ENCODE peak calls at places on chromosomes 5 and 9, in four cellular contexts. U is K562, Y is GM12878, P is HL-60. O is an unnamed sample.
A peak's percentile ranks its signal among the peaks of the same experiment; 100 is the strongest.

GRCh38 chr9:134593286-134593685 is 48.3 kb upstream of the COL5A1 start:
- DNase-seq in U (no peak), P (no peak), Y (no peak), O (no peak)

GRCh38 chr5:116378007-116378831 is 196.4 kb downstream of the SEMA6A start:
- DNase-seq in P (no peak), Y (no peak), U (no peak), O (no peak)

GRCh38 chr9:133705576-133705975 is 32.6 kb downstream of the SARDH start:
- DNase-seq in P (no peak), Y (no peak), U (no peak), O (no peak)

GRCh38 chr9:124616961-124617360 is 109.8 kb upstream of the NR5A1 start:
- DNase-seq in Y (no peak), P (no peak), U (no peak), O (no peak)

GRCh38 chr9:117665601-117666377 is 38.4 kb upstream of the TLR4 start:
- DNase-seq in Y (no peak), P (no peak), U (no peak), O (no peak)

GRCh38 chr5:59587489-59588337 is 305.8 kb downstream of the PDE4D start:
- DNase-seq in U (no peak), P (no peak), Y (no peak), O (no peak)

GRCh38 chr5:126694403-126694802 is 82.5 kb upstream of the LMNB1 start:
- DNase-seq in U (no peak), Y (no peak), P (no peak), O (no peak)

GRCh38 chr9:112443200-112443599 is 43.4 kb upstream of the KIAA1958 start:
- DNase-seq in Y (no peak), U (peak; percentile 37), P (no peak), O (no peak)

GRCh38 chr9:7234144-7234543 is 476.4 kb downstream of the KDM4C start:
- DNase-seq in U (peak; percentile 57), Y (no peak), P (peak; percentile 15), O (peak; percentile 12)

GRCh38 chr9:19967567-19968459 is 179.0 kb upstream of the SLC24A2 start:
- DNase-seq in P (no peak), Y (no peak), U (no peak), O (no peak)

GRCh38 chr9:133387680-133388079 is 11.5 kb downstream of the STKLD1 start:
- DNase-seq in Y (no peak), U (no peak), P (no peak), O (no peak)

GRCh38 chr9:124074746-124075145 is 63.2 kb downstream of the LHX2 start:
- DNase-seq in P (no peak), Y (no peak), U (no peak), O (no peak)

GRCh38 chr9:88462191-88462590 is 72.8 kb upstream of the NXNL2 start:
- DNase-seq in U (no peak), P (no peak), Y (no peak), O (no peak)

GRCh38 chr5:172540099-172540870 is 86.0 kb upstream of the SH3PXD2B start:
- DNase-seq in Y (no peak), U (no peak), P (no peak), O (no peak)

GRCh38 chr5:61894046-61894445 is 412.0 kb upstream of the KIF2A start:
- DNase-seq in U (no peak), P (no peak), Y (no peak), O (no peak)

GRCh38 chr5:40378431-40379175 is 301.1 kb upstream of the PTGER4 start:
- DNase-seq in Y (peak; percentile 62), P (no peak), U (no peak), O (no peak)

GRCh38 chr9:127011772-127012171 is 97.2 kb downstream of the RALGPS1 start:
- DNase-seq in P (no peak), U (no peak), Y (no peak), O (no peak)

GRCh38 chr9:137740311-137740710 is 121.5 kb downstream of the EHMT1 start:
- DNase-seq in U (no peak), P (no peak), Y (no peak), O (no peak)

GRCh38 chr5:117794847-117795246 is 1193.5 kb downstream of the DTWD2 start:
- DNase-seq in P (no peak), Y (no peak), U (no peak), O (no peak)

GRCh38 chr5:175684931-175685330 is 27.1 kb downstream of the HRH2 start:
- DNase-seq in U (no peak), Y (no peak), P (no peak), O (no peak)

DNA sequence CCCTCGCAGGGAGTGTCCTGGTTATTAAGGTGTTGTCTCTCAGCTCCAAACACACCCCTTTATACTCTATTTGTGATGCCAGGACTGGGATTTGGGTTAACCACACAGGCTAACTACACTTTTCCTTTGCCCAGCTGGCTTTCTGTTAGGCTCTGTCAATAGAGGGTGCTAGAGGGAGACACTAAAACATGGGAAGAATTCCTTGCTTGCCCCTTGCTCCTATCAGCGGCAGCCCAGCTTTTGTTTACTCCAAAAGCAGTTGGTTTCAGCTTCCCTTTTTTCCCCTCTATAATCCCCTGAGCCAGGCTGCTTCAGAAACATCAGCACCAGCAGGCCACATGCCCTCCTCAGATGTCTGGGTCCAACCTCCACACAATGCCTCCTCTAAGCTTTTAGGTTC is 297.1 kb downstream of the KCTD16 start:
- DNase-seq in Y (no peak), U (no peak), P (no peak), O (no peak)
- TF ChIP-seq SPI1 in Y (no peak), U (no peak), P (no peak), O (no peak)

DNA sequence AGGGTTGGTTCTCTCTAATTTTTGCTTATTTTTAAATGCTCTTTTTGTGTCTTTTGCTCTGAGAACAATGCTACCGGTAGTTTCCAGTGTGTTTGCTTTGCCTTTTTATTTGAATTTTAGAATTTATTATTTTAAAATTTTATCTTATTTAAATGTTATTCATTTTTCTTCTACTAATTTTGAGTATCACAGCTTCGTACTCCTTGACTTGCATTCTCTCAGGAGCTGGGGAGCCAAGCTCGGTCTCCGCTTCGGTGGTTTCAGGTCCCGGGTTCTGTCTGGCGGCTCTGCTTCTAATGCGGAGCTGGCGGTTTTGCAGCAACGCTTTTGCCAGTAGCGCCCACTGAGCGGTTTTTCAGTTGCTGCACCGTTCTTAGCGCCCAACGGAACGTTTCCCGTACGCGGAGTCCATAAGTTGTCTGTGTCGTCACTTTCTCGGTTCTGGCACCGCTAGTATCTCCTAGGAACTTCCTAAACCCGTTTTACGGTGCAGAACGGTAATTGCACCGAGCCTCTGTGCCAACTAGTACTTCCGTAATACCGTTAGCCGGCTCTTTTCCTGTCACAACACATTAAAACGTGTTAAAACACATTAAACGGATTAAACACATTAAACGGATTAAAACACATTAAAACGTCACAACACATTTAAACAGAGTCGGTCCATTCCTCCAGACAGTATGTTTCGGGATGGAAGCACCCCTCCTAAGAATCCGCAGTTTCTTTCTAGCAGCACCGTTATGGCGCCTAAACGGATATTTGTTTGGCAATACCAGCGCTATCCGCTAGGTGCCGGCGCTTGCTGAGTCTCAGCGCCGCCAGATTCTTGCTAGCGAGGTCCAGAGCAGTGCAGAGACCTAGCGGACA is 45.6 kb downstream of the ANXA2R start:
- DNase-seq in P (peak; percentile 76), Y (no peak), U (peak; percentile 96), O (no peak)
- TF ChIP-seq POLR2AphosphoS5 in P (peak; percentile 59), Y (no peak), U (peak; percentile 47), O (no peak)

GRCh38 chr5:92332039-92332438 is 948.9 kb upstream of the ARRDC3 start:
- DNase-seq in Y (no peak), U (no peak), P (no peak), O (no peak)
- TF ChIP-seq SPI1 in Y (no peak), U (no peak), P (no peak), O (no peak)

DNA sequence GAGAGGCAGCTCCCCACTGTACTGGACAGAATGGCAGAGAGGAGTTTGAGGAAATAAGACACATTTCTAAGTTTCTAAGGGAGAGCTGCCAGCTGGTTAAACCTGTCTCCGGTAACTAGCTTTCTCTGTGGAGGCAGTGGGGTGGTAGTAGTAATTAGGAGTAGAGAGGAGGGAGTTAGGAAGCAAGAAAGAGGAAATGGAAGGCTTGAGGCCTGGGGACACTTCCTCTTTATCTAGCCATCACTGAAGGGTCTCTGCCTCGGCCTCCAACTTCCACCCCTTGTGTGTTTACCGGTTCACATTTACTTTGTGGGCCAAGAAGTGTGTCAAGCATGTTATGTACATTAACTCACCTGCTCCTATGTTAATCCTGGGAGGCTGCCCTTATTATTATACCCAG is 462.2 kb upstream of the DMAC1 start:
- DNase-seq in Y (no peak), P (no peak), U (no peak), O (no peak)
- TF ChIP-seq POLR2AphosphoS5 in Y (no peak), P (no peak), U (no peak), O (no peak)

GRCh38 chr5:103127292-103127691 is 7.2 kb downstream of the PPIP5K2 start:
- DNase-seq in Y (no peak), U (no peak), P (no peak), O (no peak)

GRCh38 chr5:103133231-103133630 is 13.1 kb downstream of the PPIP5K2 start:
- DNase-seq in Y (no peak), P (no peak), U (no peak), O (no peak)

GRCh38 chr5:103135461-103135860 is 15.4 kb downstream of the PPIP5K2 start:
- DNase-seq in P (no peak), U (no peak), Y (no peak), O (no peak)

GRCh38 chr5:103128202-103128601 is 8.1 kb downstream of the PPIP5K2 start:
- DNase-seq in Y (no peak), U (no peak), P (no peak), O (no peak)

DNA sequence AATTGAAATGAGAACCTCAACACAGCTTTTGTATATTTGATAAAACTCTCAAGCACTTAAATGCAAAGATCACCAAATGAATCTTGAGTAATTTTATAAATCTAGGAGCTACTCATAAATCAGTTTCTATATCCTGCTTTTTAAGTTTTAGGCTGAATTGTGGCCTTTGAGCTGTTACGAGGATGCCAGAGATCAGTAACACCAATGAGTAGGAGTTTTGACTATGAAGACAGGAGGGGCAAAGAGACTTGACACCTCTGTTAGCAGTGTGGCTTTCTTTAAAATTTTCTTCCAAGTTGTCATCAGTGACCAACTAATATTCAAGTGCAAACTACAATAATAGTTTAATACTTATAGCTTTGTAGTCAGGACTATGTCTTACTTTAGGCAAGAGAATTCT is 12.6 kb downstream of the PPIP5K2 start:
- DNase-seq in P (no peak), U (no peak), Y (no peak), O (no peak)
- TF ChIP-seq SPI1 in P (no peak), U (no peak), Y (no peak), O (no peak)

DNA sequence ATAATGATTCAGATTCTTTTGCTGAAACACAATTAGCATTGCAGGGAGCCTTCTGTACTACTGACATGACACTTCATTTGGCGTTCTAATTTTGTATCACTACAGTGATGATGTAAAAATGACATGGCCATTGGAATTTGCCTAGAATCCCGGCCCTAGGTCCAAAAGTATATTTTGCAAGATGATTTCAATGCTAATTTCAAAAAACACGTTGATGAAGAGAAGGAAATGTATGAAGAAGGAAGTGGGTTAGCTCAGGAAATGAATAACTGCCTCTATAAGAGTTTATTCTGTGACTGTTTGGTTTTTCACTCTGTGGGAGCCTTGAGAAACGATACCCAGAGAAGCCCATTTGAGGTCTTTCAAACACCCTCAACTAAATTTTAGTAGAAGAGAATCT is 59.3 kb downstream of the OSTF1 start:
- DNase-seq in P (peak; percentile 40), Y (peak; percentile 4), U (no peak), O (no peak)
- TF ChIP-seq POLR2AphosphoS5 in P (no peak), Y (no peak), U (no peak), O (no peak)